ENCODE peak calls at places on chromosome 21, in five cellular contexts. W is NCI-H510A treated with DMSO at 0.1 percent for 48 hours; D is IMR-90; Y is activated T-helper 1 cell treated with anti-CD3 and anti-CD28 coated beads, Interleukin-2, amount 50 U/mL, for 16 hours; I is dorsolateral prefrontal cortex. Z is an unnamed sample.

GRCh38 chr21:41488080-41488479 is 19.9 kb downstream of the TMPRSS2 start:
- DNase-seq in I (no peak), Y (no peak), W (no peak), D (no peak), Z (no peak)

GRCh38 chr21:41283211-41283818 is 33.3 kb upstream of the FAM3B start:
- DNase-seq in D (peak; percentile 87), Y (no peak), W (peak; percentile 89), I (no peak), Z (no peak)

GRCh38 chr21:31497939-31498338 is 153.9 kb upstream of the TIAM1 start:
- DNase-seq in Y (no peak), I (no peak), W (no peak), D (no peak), Z (no peak)

GRCh38 chr21:32946654-32947053 is 79.1 kb upstream of the OLIG2 start:
- DNase-seq in W (no peak), I (no peak), Y (no peak), D (peak; percentile 1), Z (no peak)

GRCh38 chr21:45991606-45992301 is 10.2 kb downstream of the COL6A1 start:
- DNase-seq in W (no peak), I (no peak), Y (no peak), D (no peak), Z (no peak)

GRCh38 chr21:21177353-21177986 is 179.3 kb downstream of the NCAM2 start:
- DNase-seq in W (no peak), I (no peak), D (no peak), Y (no peak), Z (no peak)

GRCh38 chr21:21003701-21004100 is 5.5 kb downstream of the NCAM2 start:
- DNase-seq in W (peak; percentile 12), Y (no peak), I (no peak), D (peak; percentile 37), Z (no peak)

GRCh38 chr21:41712201-41712600 is 54.7 kb downstream of the RIPK4 start:
- DNase-seq in Y (no peak), D (no peak), W (no peak), I (no peak), Z (no peak)

GRCh38 chr21:37670883-37671282 is 245.4 kb downstream of the KCNJ6 start:
- DNase-seq in W (no peak), D (peak; percentile 8), Y (no peak), I (no peak), Z (no peak)

GRCh38 chr21:38355353-38355752 is 98.6 kb downstream of the KCNJ15 start:
- DNase-seq in D (no peak), Y (no peak), I (no peak), W (no peak), Z (no peak)

GRCh38 chr21:42568377-42568776 is 54.7 kb downstream of the SLC37A1 start:
- DNase-seq in D (no peak), W (no peak), I (no peak), Y (no peak), Z (no peak)

GRCh38 chr21:32423320-32423719 is 10.8 kb downstream of the EVA1C start:
- DNase-seq in D (peak; percentile 94), I (no peak), Y (no peak), W (no peak), Z (no peak)

GRCh38 chr21:27759820-27760219 is 792.9 kb upstream of the ADAMTS5 start:
- DNase-seq in W (no peak), Y (no peak), D (no peak), I (no peak), Z (no peak)

GRCh38 chr21:29334717-29335428 is 36.2 kb downstream of the BACH1 start:
- DNase-seq in W (no peak), I (no peak), D (peak; percentile 78), Y (no peak), Z (no peak)

GRCh38 chr21:34276711-34277425 is 86.9 kb upstream of the KCNE2 start:
- DNase-seq in W (no peak), I (no peak), Y (no peak), D (no peak), Z (no peak)

GRCh38 chr21:24014381-24014780 is 1592.9 kb downstream of the MRPL39 start:
- DNase-seq in D (no peak), Y (no peak), W (no peak), I (no peak), Z (no peak)

GRCh38 chr21:40706806-40707205 is 140.2 kb downstream of the DSCAM start:
- DNase-seq in Y (no peak), D (no peak), I (no peak), W (no peak), Z (no peak)

GRCh38 chr21:43188181-43188580 is 19.4 kb downstream of the CRYAA start:
- DNase-seq in D (no peak), W (no peak), I (no peak), Y (no peak), Z (no peak)

GRCh38 chr21:41778974-41779600 is 12.2 kb upstream of the RIPK4 start:
- DNase-seq in I (no peak), D (no peak), Y (no peak), W (peak; percentile 90), Z (no peak)

GRCh38 chr21:42749226-42749625 is 95.8 kb downstream of the PDE9A start:
- DNase-seq in Y (no peak), I (no peak), W (no peak), D (no peak), Z (no peak)

GRCh38 chr21:16262109-16262508 is 532.3 kb downstream of the USP25 start:
- DNase-seq in I (no peak), W (no peak), Y (no peak), D (no peak), Z (no peak)

GRCh38 chr21:35529141-35529863 is 480.2 kb upstream of the RUNX1 start:
- DNase-seq in W (no peak), D (peak; percentile 72), I (no peak), Y (no peak), Z (no peak)

GRCh38 chr21:46168238-46168637 is 12.9 kb upstream of the FTCD start:
- DNase-seq in D (no peak), Y (no peak), W (no peak), I (no peak), Z (no peak)

GRCh38 chr21:42574234-42575027 is 60.8 kb downstream of the SLC37A1 start:
- DNase-seq in I (no peak), Y (no peak), D (peak; percentile 13), W (no peak), Z (no peak)

GRCh38 chr21:40447016-40447415 is 399.9 kb downstream of the DSCAM start:
- DNase-seq in I (no peak), Y (no peak), D (no peak), W (no peak), Z (no peak)

GRCh38 chr21:36749935-36750578 is 51.1 kb downstream of the SIM2 start:
- DNase-seq in Y (no peak), I (no peak), D (peak; percentile 44), W (no peak), Z (no peak)

GRCh38 chr21:46181953-46182547 is 2.2 kb downstream of the SPATC1L start:
- DNase-seq in W (no peak), Y (no peak), D (no peak), I (no peak), Z (no peak)

GRCh38 chr21:35565204-35565611 is 495.1 kb downstream of the SETD4 start:
- DNase-seq in D (peak; percentile 95), Y (no peak), W (no peak), I (no peak), Z (no peak)

GRCh38 chr21:44706706-44707615 is 4.4 kb downstream of the TSPEAR start:
- DNase-seq in Y (no peak), D (no peak), W (no peak), I (no peak), Z (no peak)

GRCh38 chr21:41847066-41847804 is 31.9 kb downstream of the PRDM15 start:
- DNase-seq in Y (no peak), W (no peak), D (peak; percentile 28), I (no peak), Z (no peak)